ENCODE peak calls at places on chromosomes 5 and 9, in nine cellular contexts. T is pons; A is spleen; I is activated T-cell treated with anti-CD3 and anti-CD28 coated beads for 4 hours; V is Calu3; G is GM19239; P is GM12892; C is stimulated activated CD8-positive, alpha-beta memory T cell treated with anti-CD3 and anti-CD28 coated beads, Interleukin-15, amount 100 ng/mL, for 1 hour; E is NCI-H1105. Q is an unnamed sample.

GRCh38 chr5:102937916-102938315 is 182.0 kb downstream of the GIN1 start:
- DNase-seq in T (no peak), E (no peak), C (no peak), V (no peak), P (no peak), A (no peak), I (no peak), G (no peak), Q (no peak)

GRCh38 chr9:108151161-108151586 is 661.6 kb upstream of the KLF4 start:
- DNase-seq in T (no peak), G (no peak), P (no peak), C (no peak), A (no peak), V (no peak), I (no peak), E (no peak), Q (no peak)

GRCh38 chr9:112755059-112755458 is 4.5 kb downstream of the SNX30 start:
- DNase-seq in E (no peak), P (no peak), A (no peak), T (no peak), C (no peak), G (no peak), I (no peak), V (no peak), Q (peak)

GRCh38 chr9:2263665-2264064 is 248.5 kb downstream of the SMARCA2 start:
- DNase-seq in P (no peak), V (no peak), G (no peak), T (peak), A (no peak), I (no peak), E (no peak), C (no peak), Q (no peak)

GRCh38 chr9:7974335-7975005 is 174.9 kb upstream of the DMAC1 start:
- DNase-seq in G (no peak), P (no peak), T (no peak), C (no peak), I (no peak), E (no peak), V (no peak), A (peak), Q (no peak)

GRCh38 chr5:103033696-103034095 is 86.2 kb downstream of the GIN1 start:
- DNase-seq in G (no peak), C (no peak), A (no peak), E (no peak), V (no peak), P (no peak), T (no peak), I (no peak), Q (no peak)

GRCh38 chr5:41722359-41722950 is 147.8 kb downstream of the OXCT1 start:
- DNase-seq in G (no peak), A (no peak), V (no peak), P (no peak), T (no peak), C (no peak), I (no peak), E (no peak), Q (no peak)

GRCh38 chr5:10099548-10099947 is 150.1 kb downstream of the ATPSCKMT start:
- DNase-seq in E (no peak), I (no peak), P (no peak), T (no peak), C (no peak), A (no peak), V (no peak), G (no peak), Q (no peak)

GRCh38 chr9:4494806-4495205 is 4.5 kb downstream of the SLC1A1 start:
- DNase-seq in G (no peak), C (no peak), P (no peak), E (no peak), I (no peak), V (no peak), A (no peak), T (no peak), Q (no peak)

GRCh38 chr9:80874276-80874675 is 815.1 kb downstream of the TLE1 start:
- DNase-seq in P (no peak), G (no peak), I (no peak), A (no peak), T (no peak), V (no peak), C (no peak), E (no peak), Q (no peak)

GRCh38 chr5:93611510-93611899 is 28.5 kb downstream of the NR2F1 start:
- DNase-seq in G (no peak), C (no peak), E (no peak), T (no peak), I (no peak), P (no peak), A (no peak), V (no peak), Q (no peak)

GRCh38 chr9:17578911-17579793 is at the start of gene SH3GL2:
- DNase-seq in V (peak), C (no peak), E (peak), P (peak), A (no peak), G (no peak), T (no peak), I (no peak), Q (peak)

GRCh38 chr9:126494264-126494663 is 119.5 kb upstream of the LMX1B start:
- DNase-seq in C (no peak), V (no peak), G (no peak), A (peak), T (no peak), E (no peak), P (no peak), I (no peak), Q (no peak)

GRCh38 chr5:69493235-69493925 is 790 bp downstream of the OCLN start:
- DNase-seq in E (peak), G (peak), I (no peak), T (no peak), P (peak), A (peak), C (no peak), V (peak), Q (peak)

GRCh38 chr9:99489043-99489378 is 266.9 kb downstream of the SEC61B start:
- DNase-seq in A (no peak), T (no peak), I (no peak), P (no peak), V (no peak), G (no peak), E (no peak), C (no peak), Q (no peak)

GRCh38 chr9:109632817-109633216 is 134.7 kb upstream of the PTPN3 start:
- DNase-seq in G (no peak), A (no peak), I (no peak), T (peak), V (no peak), C (no peak), E (no peak), P (no peak), Q (no peak)

GRCh38 chr5:147629196-147629595 is 119.3 kb upstream of the DPYSL3 start:
- DNase-seq in I (no peak), C (no peak), T (no peak), G (no peak), P (no peak), V (no peak), A (no peak), E (no peak), Q (peak)

GRCh38 chr5:124162782-124163532 is 583.5 kb downstream of the ZNF608 start:
- DNase-seq in A (peak), E (no peak), V (peak), C (no peak), T (peak), P (no peak), I (no peak), G (no peak), Q (peak)

GRCh38 chr5:139383275-139383992 is at the start of gene SLC23A1:
- DNase-seq in T (no peak), P (no peak), V (peak), A (peak), E (no peak), C (no peak), I (no peak), G (no peak), Q (no peak)

GRCh38 chr5:32538031-32538547 is 47.3 kb upstream of the SUB1 start:
- DNase-seq in E (no peak), A (peak), T (no peak), V (no peak), C (no peak), G (no peak), P (no peak), I (peak), Q (no peak)